ENCODE peak calls at places on chromosomes 4 and X, in seven cellular contexts. R is Peyer's patch, F is breast epithelium, L is tibial nerve, Z is HepG2, J is ovary, V is IMR-90. G is an unnamed sample.

GRCh38 chr4:147570616-147571015 is 46.6 kb upstream of the TMEM184C start:
- DNase-seq in F (no peak), Z (no peak), R (no peak), V (no peak), J (no peak), L (no peak), G (no peak)

GRCh38 chr4:94463771-94464170 is 12.0 kb downstream of the PDLIM5 start:
- DNase-seq in L (no peak), F (no peak), Z (no peak), V (peak; percentile 47), J (no peak), R (no peak), G (no peak)

GRCh38 chrX:23383411-23383810 is 48.8 kb downstream of the PTCHD1 start:
- DNase-seq in F (no peak), Z (no peak), V (peak; percentile 7), R (no peak), J (no peak), L (no peak), G (no peak)

GRCh38 chr4:64584981-64585557 is 175.8 kb upstream of the TECRL start:
- DNase-seq in Z (peak; percentile 40), F (no peak), R (no peak), V (peak; percentile 6), J (no peak), L (no peak), G (no peak)

GRCh38 chr4:79575709-79576479 is 167.9 kb upstream of the GK2 start:
- DNase-seq in Z (no peak), L (no peak), V (no peak), R (no peak), J (no peak), F (no peak), G (no peak)

GRCh38 chr4:94995684-94996394 is 238.1 kb downstream of the BMPR1B start:
- DNase-seq in R (no peak), V (peak; percentile 29), J (peak; percentile 21), Z (no peak), L (no peak), F (no peak), G (no peak)

GRCh38 chr4:184387351-184387750 is 87.0 kb downstream of the IRF2 start:
- DNase-seq in Z (no peak), F (no peak), V (no peak), J (no peak), R (peak; percentile 59), L (no peak), G (no peak)

GRCh38 chr4:142405021-142405991 is 440.8 kb downstream of the INPP4B start:
- DNase-seq in L (peak; percentile 14), R (peak; percentile 69), J (peak; percentile 40), Z (no peak), V (peak; percentile 68), F (peak; percentile 35), G (peak; percentile 2)

GRCh38 chrX:134658421-134658896 is at the start of gene PLAC1:
- DNase-seq in F (no peak), L (no peak), R (no peak), V (no peak), Z (no peak), J (no peak), G (no peak)

GRCh38 chr4:156838761-156839160 is 132.8 kb downstream of the PDGFC start:
- DNase-seq in J (no peak), L (no peak), V (peak; percentile 13), F (no peak), Z (no peak), R (no peak), G (no peak)

GRCh38 chr4:147786031-147786430 is 54.1 kb downstream of the ARHGAP10 start:
- DNase-seq in F (no peak), J (no peak), V (no peak), Z (no peak), L (no peak), R (no peak), G (no peak)

GRCh38 chr4:180028682-180029081 is 2214.5 kb upstream of the TENM3 start:
- DNase-seq in V (peak; percentile 55), F (no peak), Z (peak; percentile 58), R (peak; percentile 59), L (no peak), J (no peak), G (no peak)

GRCh38 chr4:38803833-38804653 is 548 bp downstream of the TLR1 start:
- DNase-seq in J (no peak), F (no peak), V (no peak), R (no peak), L (no peak), Z (no peak), G (peak; percentile 11)

GRCh38 chr4:1035510-1035909 is 24.1 kb downstream of the FGFRL1 start:
- DNase-seq in J (no peak), R (no peak), Z (peak; percentile 67), V (no peak), L (peak; percentile 51), F (peak; percentile 57), G (no peak)

GRCh38 chr4:140252144-140252741 is 98.3 kb upstream of the MAML3 start:
- DNase-seq in R (peak; percentile 56), V (no peak), L (no peak), J (peak; percentile 43), Z (no peak), F (peak; percentile 34), G (no peak)

GRCh38 chrX:111652719-111653118 is 28.3 kb upstream of the ALG13 start:
- DNase-seq in R (no peak), J (no peak), F (no peak), L (no peak), Z (no peak), V (no peak), G (no peak)

GRCh38 chr4:128483816-128484215 is 196.2 kb upstream of the PGRMC2 start:
- DNase-seq in J (no peak), Z (no peak), L (no peak), V (peak; percentile 27), F (no peak), R (no peak), G (no peak)

GRCh38 chrX:39262641-39263040 is 461.4 kb downstream of the MID1IP1 start:
- DNase-seq in R (no peak), L (no peak), J (no peak), V (no peak), F (no peak), Z (no peak), G (no peak)

GRCh38 chr4:168662297-168662985 is 165.6 kb downstream of the PALLD start:
- DNase-seq in J (no peak), V (no peak), R (no peak), F (no peak), L (no peak), Z (no peak), G (no peak)

GRCh38 chr4:25111648-25112196 is 48.5 kb downstream of the SEPSECS start:
- DNase-seq in F (no peak), R (no peak), Z (no peak), L (no peak), V (no peak), J (no peak), G (no peak)
- H3K4me1 ChIP-seq in F (no peaks in the 10 kb centered on the region), R (no peaks in the 10 kb centered on the region), Z (peaks cover 21% of the 10 kb centered on the region), L (no peaks in the 10 kb centered on the region), V (no peaks in the 10 kb centered on the region), J (no peaks in the 10 kb centered on the region), G (no peaks in the 10 kb centered on the region)

DNA sequence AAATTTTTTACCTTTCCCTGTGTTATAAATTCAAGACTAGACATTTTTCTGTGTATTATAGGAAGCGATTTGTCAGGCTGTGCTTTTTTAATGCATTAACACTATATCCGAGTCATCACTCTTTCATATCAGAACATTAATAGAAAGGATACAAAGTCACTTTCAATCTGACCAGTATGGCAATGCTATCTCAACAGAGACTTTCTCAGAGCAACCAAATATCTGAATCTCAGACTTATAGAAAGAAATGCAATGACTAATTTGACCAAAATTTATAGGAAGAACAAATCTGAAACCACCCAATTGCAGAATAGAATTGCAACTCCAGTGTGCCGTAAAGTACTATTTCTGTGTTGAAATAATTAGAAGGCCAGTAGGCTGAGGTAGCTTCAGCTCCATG is 473 bp upstream of the TKTL2 start:
- DNase-seq in L (no peak), R (no peak), V (no peak), J (no peak), F (no peak), Z (no peak), G (no peak)
- TF ChIP-seq CTCF in L (no peak), R (no peak), V (no peak), J (no peak), F (no peak), Z (no peak), G (no peak)

DNA sequence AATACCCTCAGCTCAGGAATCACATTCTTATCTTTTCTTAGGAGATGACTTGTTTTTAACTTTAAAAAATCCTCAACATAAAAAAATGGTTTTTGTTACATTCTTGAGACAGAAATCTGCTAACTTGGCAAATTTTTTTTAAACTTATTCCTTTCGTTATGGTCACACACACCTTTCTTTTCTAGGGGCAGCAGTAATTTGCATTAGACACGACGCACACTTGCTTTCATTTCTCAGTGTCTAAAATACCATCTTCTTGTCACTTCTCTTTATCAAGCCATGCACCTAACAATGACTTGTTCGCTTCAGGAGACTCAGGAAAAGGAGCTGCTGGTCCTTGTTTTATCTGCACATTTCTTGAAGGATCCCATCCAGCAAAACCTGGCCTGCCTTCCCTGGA is 112.6 kb upstream of the TBL1X start:
- DNase-seq in J (no peak), R (no peak), F (no peak), V (no peak), Z (no peak), L (no peak), G (no peak)
- H3K27ac ChIP-seq in J (no peak overlapping the region), R (peak overlapping the region; percentile 9), F (no peak overlapping the region), V (no peak overlapping the region), Z (no peak overlapping the region), L (no peak overlapping the region), G (peak overlapping the region; percentile 47)

GRCh38 chr4:6283282-6283681 is 13.6 kb downstream of the WFS1 start:
- DNase-seq in R (no peak), Z (no peak), V (no peak), L (no peak), J (no peak), F (no peak), G (no peak)

GRCh38 chr4:6279582-6280289 is 10.1 kb downstream of the WFS1 start:
- DNase-seq in J (no peak), V (no peak), Z (no peak), L (no peak), R (no peak), F (no peak), G (no peak)

GRCh38 chr4:6280365-6280996 is 10.8 kb downstream of the WFS1 start:
- DNase-seq in F (peak; percentile 44), R (no peak), Z (no peak), L (no peak), V (no peak), J (no peak), G (no peak)

GRCh38 chr4:6282247-6282646 is 12.6 kb downstream of the WFS1 start:
- DNase-seq in F (no peak), V (peak; percentile 62), Z (no peak), L (no peak), J (peak; percentile 50), R (no peak), G (no peak)

DNA sequence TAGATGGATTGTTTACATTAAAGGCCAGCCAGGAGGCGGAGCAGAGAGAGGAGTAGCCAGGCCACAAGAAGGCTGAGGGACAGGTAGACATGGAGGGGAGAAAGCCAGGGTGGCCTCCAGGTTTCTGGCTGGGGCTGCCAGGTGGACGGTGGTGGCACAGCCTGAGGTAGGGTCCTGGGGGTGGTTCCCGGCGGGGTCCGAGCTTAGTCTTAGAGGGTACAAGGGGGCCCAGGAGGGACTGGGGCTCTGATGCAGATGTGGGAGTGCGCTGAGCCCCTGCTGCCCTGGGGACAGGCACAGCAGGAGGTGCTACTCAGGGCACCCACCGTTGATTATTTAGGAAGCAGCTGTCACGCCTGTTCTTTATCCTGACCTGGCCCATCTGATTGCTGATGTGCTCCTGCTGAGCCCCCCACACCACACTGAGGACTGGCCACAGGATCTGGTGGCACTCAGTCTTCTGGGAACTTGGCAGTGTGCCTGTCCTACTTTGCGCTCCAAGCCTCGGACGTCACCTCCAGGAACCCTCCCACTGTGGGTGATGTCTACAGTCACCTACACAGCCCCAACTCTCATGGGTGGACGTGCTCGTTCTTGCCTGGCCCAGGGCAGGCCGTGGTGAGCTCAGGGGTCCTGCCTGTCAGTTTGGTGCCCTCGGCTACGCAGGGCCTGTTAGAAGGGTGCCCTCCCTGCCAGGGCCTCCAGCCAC is 11.9 kb downstream of the WFS1 start:
- DNase-seq in R (no peak), F (no peak), J (no peak), L (no peak), Z (no peak), V (no peak), G (no peak)
- H3K4me1 ChIP-seq in R (peaks cover 5% of the 10 kb centered on the region), F (no peaks in the 10 kb centered on the region), J (peaks cover 51% of the 10 kb centered on the region), L (peaks cover 49% of the 10 kb centered on the region), Z (peaks cover 33% of the 10 kb centered on the region), V (peaks cover 30% of the 10 kb centered on the region), G (peaks cover 13% of the 10 kb centered on the region)